ENCODE peak calls at places on chromosomes 16 and 17, in nine cellular contexts. B, Y, J, O, U, P, R, E and T are unnamed samples.
A peak's percentile ranks its signal among the peaks of the same experiment; 100 is the strongest.

GRCh38 chr17:70699408-70699807 is 530.1 kb downstream of the KCNJ2 start:
- DNase-seq in R (no peak), J (no peak), O (no peak), Y (no peak), B (no peak), U (no peak), E (no peak), P (no peak), T (no peak)

GRCh38 chr17:39730095-39730921 is at the start of gene MIEN1:
- DNase-seq in B (peak; percentile 87), J (peak; percentile 94), R (peak; percentile 97), Y (peak; percentile 78), O (peak; percentile 45), E (peak; percentile 92), P (peak; percentile 85), U (peak; percentile 95), T (peak; percentile 68)

GRCh38 chr17:2051388-2052237 is 3.3 kb upstream of the HIC1 start:
- DNase-seq in E (no peak), B (no peak), U (no peak), Y (no peak), P (no peak), J (no peak), R (peak; percentile 19), O (no peak), T (no peak)

GRCh38 chr17:80195671-80196529 is 24.2 kb downstream of the SGSH start:
- DNase-seq in J (no peak), Y (no peak), O (no peak), U (no peak), B (no peak), E (no peak), R (peak; percentile 71), P (no peak), T (no peak)

GRCh38 chr17:76272541-76273434 is 7.6 kb downstream of the UBALD2 start:
- DNase-seq in Y (no peak), E (no peak), P (no peak), U (no peak), B (no peak), J (peak; percentile 49), O (no peak), R (peak; percentile 43), T (no peak)

GRCh38 chr17:43341705-43342600 is 56.8 kb upstream of the ARL4D start:
- DNase-seq in Y (peak; percentile 70), R (no peak), E (no peak), B (peak; percentile 47), P (no peak), J (no peak), U (no peak), O (no peak), T (peak; percentile 20)

GRCh38 chr17:47949951-47950350 is 7.7 kb downstream of the PRR15L start:
- DNase-seq in B (no peak), P (no peak), E (no peak), R (peak; percentile 11), U (no peak), Y (no peak), O (no peak), J (no peak), T (no peak)

GRCh38 chr17:6072157-6072556 is 2.0 kb downstream of the WSCD1 start:
- DNase-seq in O (no peak), U (no peak), B (no peak), R (no peak), J (no peak), P (no peak), E (no peak), Y (peak; percentile 8), T (no peak)

GRCh38 chr17:3592216-3592860 is 16.9 kb downstream of the TRPV1 start:
- DNase-seq in U (no peak), O (no peak), B (no peak), E (no peak), Y (no peak), R (no peak), P (no peak), J (no peak), T (no peak)

GRCh38 chr17:38566666-38567031 is 39.1 kb downstream of the SRCIN1 start:
- DNase-seq in J (no peak), R (no peak), U (no peak), O (no peak), Y (no peak), P (no peak), E (no peak), B (no peak), T (no peak)

GRCh38 chr17:38568845-38569510 is 36.8 kb downstream of the SRCIN1 start:
- DNase-seq in R (no peak), E (no peak), B (no peak), J (no peak), Y (no peak), P (no peak), O (no peak), U (no peak), T (no peak)

GRCh38 chr17:38569701-38570512 is 35.8 kb downstream of the SRCIN1 start:
- DNase-seq in U (no peak), E (no peak), O (no peak), B (no peak), R (no peak), Y (no peak), J (no peak), P (no peak), T (no peak)

GRCh38 chr17:38567350-38567749 is 38.4 kb downstream of the SRCIN1 start:
- DNase-seq in Y (no peak), R (no peak), P (no peak), J (no peak), E (no peak), U (no peak), B (no peak), O (no peak), T (no peak)

DNA sequence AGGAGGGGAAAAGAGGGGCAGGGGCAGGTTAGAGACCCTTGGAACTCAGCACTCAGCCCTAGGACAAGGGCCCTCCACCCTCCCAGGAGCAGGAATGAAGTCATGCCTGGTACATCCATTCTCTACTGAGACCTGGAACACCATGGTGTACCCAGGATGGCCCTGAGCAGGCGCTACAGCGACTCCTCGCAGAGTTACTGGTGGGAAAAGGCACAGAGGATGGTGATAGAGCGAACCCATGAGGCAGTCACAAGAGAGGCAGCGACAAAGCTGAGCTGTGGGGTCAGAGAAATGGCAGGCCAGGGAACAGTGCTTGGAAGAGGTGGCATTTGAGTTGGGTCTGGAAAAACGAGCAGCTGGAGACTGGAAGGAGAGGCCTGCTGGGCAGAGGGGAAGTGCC is 37.5 kb downstream of the SRCIN1 start:
- DNase-seq in R (no peak), E (no peak), O (no peak), J (no peak), P (no peak), B (no peak), U (no peak), Y (no peak), T (no peak)
- TF ChIP-seq CTCF in R (no peak), E (no peak), O (no peak), J (no peak), P (no peak), B (no peak), U (no peak), Y (no peak), T (no peak)

DNA sequence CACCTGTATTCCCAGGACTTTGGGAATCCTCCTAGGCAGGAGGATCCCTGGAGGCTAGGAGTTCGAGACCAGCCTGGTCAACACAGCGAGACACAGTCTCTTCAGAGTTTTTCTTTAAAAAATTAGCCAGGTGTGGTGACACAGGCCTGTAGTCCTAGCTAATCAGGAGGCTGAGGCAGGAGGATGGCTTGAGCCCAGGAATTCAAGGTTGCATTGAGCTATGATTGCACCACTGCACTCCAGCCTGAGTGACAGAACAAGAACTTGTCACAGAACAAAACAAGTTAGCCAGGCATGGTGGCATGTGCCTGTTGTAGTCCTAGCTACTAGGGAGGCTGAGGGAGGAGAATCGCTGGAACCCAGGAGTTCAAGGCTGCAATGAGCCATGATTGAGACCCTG is 24.8 kb downstream of the ANKRD40 start:
- DNase-seq in P (no peak), Y (no peak), O (no peak), E (no peak), R (no peak), B (no peak), U (no peak), J (no peak), T (no peak)
- H3K27ac ChIP-seq in P (no peak overlapping the region), Y (no peak overlapping the region), O (no peak overlapping the region), E (no peak overlapping the region), R (no peak overlapping the region), B (no peak overlapping the region), U (no peak overlapping the region), J (no peak overlapping the region), T (no peak overlapping the region)

GRCh38 chr16:82176204-82176603 is 6.2 kb upstream of the MPHOSPH6 start:
- DNase-seq in B (no peak), O (no peak), P (no peak), R (no peak), Y (no peak), J (no peak), E (no peak), U (no peak), T (no peak)

GRCh38 chr16:82169861-82170845 is at the start of gene MPHOSPH6:
- DNase-seq in Y (peak; percentile 90), O (peak; percentile 69), B (peak; percentile 96), U (peak; percentile 94), J (peak; percentile 95), E (peak; percentile 92), P (peak; percentile 86), R (peak; percentile 90), T (peak; percentile 79)

GRCh38 chr16:82178352-82178751 is 8.3 kb upstream of the MPHOSPH6 start:
- DNase-seq in J (no peak), R (no peak), B (no peak), Y (no peak), O (no peak), E (no peak), P (no peak), U (no peak), T (no peak)

GRCh38 chr16:82177555-82177954 is 7.5 kb upstream of the MPHOSPH6 start:
- DNase-seq in O (no peak), P (no peak), J (no peak), B (no peak), U (no peak), R (no peak), E (no peak), Y (no peak), T (no peak)

GRCh38 chr16:82175627-82176026 is 5.6 kb upstream of the MPHOSPH6 start:
- DNase-seq in J (no peak), Y (no peak), B (no peak), U (no peak), E (no peak), R (no peak), P (no peak), O (no peak), T (no peak)
- H3K27me3 ChIP-seq in J (no peaks in the 10 kb centered on the region), Y (no peaks in the 10 kb centered on the region), B (peaks cover 92% of the 10 kb centered on the region), U (peaks cover 50% of the 10 kb centered on the region), E (peaks cover 51% of the 10 kb centered on the region), R (no peaks in the 10 kb centered on the region), P (no peaks in the 10 kb centered on the region), O (peaks cover 35% of the 10 kb centered on the region), T (peaks cover 14% of the 10 kb centered on the region)

DNA sequence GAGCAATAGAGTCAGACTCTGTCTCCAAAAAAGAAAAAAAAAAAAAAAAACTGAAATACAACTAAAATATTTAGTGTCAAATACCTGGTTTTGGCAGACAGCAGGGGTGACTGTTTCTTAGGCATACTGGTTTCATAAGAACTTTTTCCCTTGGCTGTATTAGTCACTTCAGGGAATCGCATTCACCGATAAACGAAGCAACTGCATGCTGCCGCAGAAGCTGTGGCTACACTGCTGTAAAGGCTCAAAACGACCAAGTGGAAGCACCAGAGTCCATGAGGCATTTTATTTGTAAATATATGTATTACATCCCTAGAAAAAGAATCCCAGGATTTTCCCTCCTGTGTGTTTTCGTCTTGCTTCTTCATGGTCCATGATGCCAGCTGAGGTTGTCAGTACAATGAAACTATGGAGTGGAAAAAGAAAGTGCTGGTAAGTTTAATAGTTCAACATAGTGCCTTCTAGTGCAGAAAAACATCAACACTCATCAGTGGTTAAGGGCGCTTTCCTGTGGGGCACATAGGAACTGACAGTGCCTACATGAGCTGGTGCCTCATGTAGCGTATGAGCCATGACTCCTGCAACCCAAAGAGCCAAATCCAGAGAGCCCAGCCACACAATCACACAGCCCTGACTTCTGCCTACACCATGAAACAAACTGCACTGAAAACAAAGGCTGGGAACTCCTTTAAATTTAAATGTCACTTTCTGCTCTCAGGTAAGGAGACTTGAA is 7.3 kb downstream of the RPS15A start:
- DNase-seq in Y (no peak), E (no peak), B (no peak), U (no peak), O (no peak), R (no peak), P (no peak), J (no peak), T (no peak)
- TF ChIP-seq CTCF in Y (no peak), E (no peak), B (no peak), U (no peak), O (no peak), R (no peak), P (no peak), J (no peak), T (no peak)